ENCODE peak calls at places on chromosome 12, in four cellular contexts. O is Calu3, G is cardiac fibroblast, N is colonic mucosa. Q is an unnamed sample.

GRCh38 chr12:113439606-113440030 is 17.4 kb downstream of the SDSL start:
- DNase-seq in O (peak), G (peak), N (no peak), Q (peak)

GRCh38 chr12:38053655-38054464 is 262.7 kb upstream of the ALG10B start:
- DNase-seq in O (peak), G (no peak), N (peak), Q (no peak)

GRCh38 chr12:75658826-75659823 is 147.7 kb upstream of the KRR1 start:
- DNase-seq in O (no peak), G (peak), N (no peak), Q (peak)

GRCh38 chr12:34379142-34379541 is 356.8 kb downstream of the ALG10 start:
- DNase-seq in O (no peak), G (no peak), N (no peak), Q (no peak)

GRCh38 chr12:10612954-10613333 is 465 bp downstream of the MAGOHB start:
- DNase-seq in O (no peak), G (peak), N (no peak), Q (no peak)

GRCh38 chr12:50017047-50017446 is 8.2 kb downstream of the RACGAP1 start:
- DNase-seq in O (no peak), G (peak), N (peak), Q (peak)

GRCh38 chr12:111705672-111706071 is 19.8 kb downstream of the ACAD10 start:
- DNase-seq in O (no peak), G (no peak), N (no peak), Q (no peak)

GRCh38 chr12:40105515-40106201 is at the start of gene SLC2A13:
- DNase-seq in O (peak), G (peak), N (peak), Q (peak)

GRCh38 chr12:47825239-47825639 is 5.5 kb upstream of the HDAC7 start:
- DNase-seq in O (peak), G (no peak), N (no peak), Q (no peak)

GRCh38 chr12:130537655-130538054 is 178.4 kb downstream of the RIMBP2 start:
- DNase-seq in O (no peak), G (no peak), N (no peak), Q (no peak)

GRCh38 chr12:115149279-115149678 is 465.3 kb upstream of the TBX3 start:
- DNase-seq in O (no peak), G (no peak), N (no peak), Q (peak)

GRCh38 chr12:110317921-110318320 is 36.9 kb downstream of the ATP2A2 start:
- DNase-seq in O (no peak), G (peak), N (no peak), Q (peak)

GRCh38 chr12:95096852-95097251 is 23.4 kb upstream of the NR2C1 start:
- DNase-seq in O (no peak), G (no peak), N (peak), Q (no peak)

GRCh38 chr12:100447405-100447804 is 26.3 kb upstream of the NR1H4 start:
- DNase-seq in O (no peak), G (no peak), N (no peak), Q (no peak)

GRCh38 chr12:62827042-62827441 is 107.9 kb downstream of the PPM1H start:
- DNase-seq in O (no peak), G (no peak), N (no peak), Q (no peak)
- TF ChIP-seq CTCF in O (no peak), G (peak), N (no peak), Q (peak)

GRCh38 chr12:7806863-7807487 is 17.8 kb downstream of the NANOG start:
- DNase-seq in O (peak), G (peak), N (peak), Q (peak)
- TF ChIP-seq CTCF in O (peak), G (peak), N (peak), Q (peak)

GRCh38 chr12:65986047-65986446 is 144.5 kb downstream of the LLPH start:
- DNase-seq in O (no peak), G (peak), N (no peak), Q (no peak)
- TF ChIP-seq CTCF in O (no peak), G (no peak), N (no peak), Q (no peak)

GRCh38 chr12:65962921-65963883 is 138.9 kb downstream of the HMGA2 start:
- DNase-seq in O (peak), G (peak), N (peak), Q (no peak)
- TF ChIP-seq CTCF in O (peak), G (peak), N (no peak), Q (peak)

GRCh38 chr12:104730761-104731160 is 227.3 kb downstream of the SLC41A2 start:
- DNase-seq in O (no peak), G (no peak), N (no peak), Q (no peak)

GRCh38 chr12:104735801-104736200 is 222.3 kb downstream of the SLC41A2 start:
- DNase-seq in O (no peak), G (no peak), N (no peak), Q (no peak)

GRCh38 chr12:104736307-104736706 is 221.8 kb downstream of the SLC41A2 start:
- DNase-seq in O (no peak), G (peak), N (peak), Q (peak)

GRCh38 chr12:104734541-104735075 is 223.5 kb downstream of the SLC41A2 start:
- DNase-seq in O (no peak), G (no peak), N (no peak), Q (no peak)

GRCh38 chr12:104733717-104734175 is 224.3 kb downstream of the SLC41A2 start:
- DNase-seq in O (peak), G (peak), N (no peak), Q (no peak)
- TF ChIP-seq CTCF in O (no peak), G (no peak), N (peak), Q (peak)

GRCh38 chr12:129152291-129153075 is 299.2 kb downstream of the GLT1D1 start:
- DNase-seq in O (no peak), G (no peak), N (no peak), Q (no peak)
- TF ChIP-seq CTCF in O (no peak), G (no peak), N (no peak), Q (no peak)

DNA sequence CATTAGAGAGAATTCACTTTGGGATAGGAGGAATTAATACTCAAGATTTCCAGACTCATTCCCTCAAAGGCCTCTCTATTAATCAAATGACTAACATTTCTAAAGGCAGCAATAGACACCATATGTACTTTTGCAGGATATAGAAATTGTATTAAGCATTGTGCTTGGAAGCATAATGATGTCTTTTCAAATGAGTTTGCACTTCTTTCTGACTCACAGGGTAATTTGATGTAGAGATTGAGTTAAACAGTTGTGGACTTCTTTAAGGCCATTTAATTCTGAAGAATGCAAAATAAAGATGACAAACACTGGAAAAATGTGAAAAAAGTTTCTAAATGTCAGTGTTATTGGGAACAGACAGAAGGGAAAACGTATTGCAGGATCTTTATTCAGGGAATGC is 63.5 kb upstream of the CSRP2 start:
- DNase-seq in O (no peak), G (no peak), N (no peak), Q (peak)
- TF ChIP-seq CTCF in O (no peak), G (no peak), N (no peak), Q (no peak)

Q was measured in HFFc6.